ENCODE peak calls at places on chromosomes 12 and 14, in six cellular contexts. One of them, this sample, is unnamed.
A peak's percentile ranks its signal among the peaks of the same experiment; 100 is the strongest.

GRCh38 chr14:92646952-92647461 is 101.4 kb downstream of the LGMN start:
- DNase-seq in neural progenitor cell: no peak
- DNase-seq in T-helper 2 cell: no peak
- DNase-seq in testis: no peak
- DNase-seq in GM23248: peak; percentile 94
- DNase-seq in smooth muscle cell of the brain vasculature: no peak
- DNase-seq in this sample: peak; percentile 17

GRCh38 chr12:103800252-103800771 is 40.7 kb downstream of the NT5DC3 start:
- DNase-seq in neural progenitor cell: no peak
- DNase-seq in T-helper 2 cell: no peak
- DNase-seq in testis: peak; percentile 77
- DNase-seq in GM23248: peak; percentile 56
- DNase-seq in smooth muscle cell of the brain vasculature: no peak
- DNase-seq in this sample: peak; percentile 24

GRCh38 chr12:119412811-119413794 is 78.6 kb downstream of the CCDC60 start:
- DNase-seq in neural progenitor cell: peak; percentile 83
- DNase-seq in T-helper 2 cell: no peak
- DNase-seq in testis: peak; percentile 87
- DNase-seq in GM23248: peak; percentile 58
- DNase-seq in smooth muscle cell of the brain vasculature: peak; percentile 23
- DNase-seq in this sample: peak; percentile 80

GRCh38 chr12:2801044-2801783 is 6.4 kb downstream of the FKBP4 start:
- DNase-seq in neural progenitor cell: no peak
- DNase-seq in T-helper 2 cell: no peak
- DNase-seq in testis: no peak
- DNase-seq in GM23248: no peak
- DNase-seq in smooth muscle cell of the brain vasculature: no peak
- DNase-seq in this sample: no peak

GRCh38 chr12:9687228-9687627 is 17.7 kb downstream of the CLEC2D start:
- DNase-seq in neural progenitor cell: peak; percentile 7
- DNase-seq in T-helper 2 cell: no peak
- DNase-seq in testis: no peak
- DNase-seq in GM23248: no peak
- DNase-seq in smooth muscle cell of the brain vasculature: peak; percentile 28
- DNase-seq in this sample: no peak

GRCh38 chr12:105451211-105451610 is 120.7 kb downstream of the C12orf75 start:
- DNase-seq in neural progenitor cell: no peak
- DNase-seq in T-helper 2 cell: no peak
- DNase-seq in testis: no peak
- DNase-seq in GM23248: peak; percentile 92
- DNase-seq in smooth muscle cell of the brain vasculature: peak; percentile 15
- DNase-seq in this sample: no peak

GRCh38 chr12:30154996-30155730 is 371.4 kb upstream of the TMTC1 start:
- DNase-seq in neural progenitor cell: no peak
- DNase-seq in T-helper 2 cell: no peak
- DNase-seq in testis: no peak
- DNase-seq in GM23248: peak; percentile 62
- DNase-seq in smooth muscle cell of the brain vasculature: no peak
- DNase-seq in this sample: no peak

GRCh38 chr12:71019282-71019831 is 98.8 kb upstream of the PTPRR start:
- DNase-seq in neural progenitor cell: no peak
- DNase-seq in T-helper 2 cell: no peak
- DNase-seq in testis: no peak
- DNase-seq in GM23248: no peak
- DNase-seq in smooth muscle cell of the brain vasculature: no peak
- DNase-seq in this sample: no peak

GRCh38 chr12:6843118-6843902 is 2.6 kb downstream of the GNB3 start:
- DNase-seq in neural progenitor cell: peak; percentile 37
- DNase-seq in T-helper 2 cell: no peak
- DNase-seq in testis: no peak
- DNase-seq in GM23248: no peak
- DNase-seq in smooth muscle cell of the brain vasculature: no peak
- DNase-seq in this sample: peak; percentile 58

GRCh38 chr12:6123258-6123657 is 1.2 kb downstream of the VWF start:
- DNase-seq in neural progenitor cell: no peak
- DNase-seq in T-helper 2 cell: no peak
- DNase-seq in testis: no peak
- DNase-seq in GM23248: no peak
- DNase-seq in smooth muscle cell of the brain vasculature: no peak
- DNase-seq in this sample: no peak

GRCh38 chr14:27409936-27410335 is 812.1 kb upstream of the NOVA1 start:
- DNase-seq in neural progenitor cell: no peak
- DNase-seq in T-helper 2 cell: no peak
- DNase-seq in testis: no peak
- DNase-seq in GM23248: no peak
- DNase-seq in smooth muscle cell of the brain vasculature: no peak
- DNase-seq in this sample: no peak

GRCh38 chr14:95260537-95261440 is 58.9 kb downstream of the CLMN start:
- DNase-seq in neural progenitor cell: no peak
- DNase-seq in T-helper 2 cell: no peak
- DNase-seq in testis: no peak
- DNase-seq in GM23248: peak; percentile 66
- DNase-seq in smooth muscle cell of the brain vasculature: no peak
- DNase-seq in this sample: no peak